ENCODE peak calls at places on chromosome 16, in ten cellular contexts. U is GM06990; W is NCI-H460; C is substantia nigra; F is amygdala; Y is ACHN; V is HEK293T; D is naive thymus-derived CD8-positive, alpha-beta T cell; O is AML-193; H is foreskin keratinocyte. G is an unnamed sample.

GRCh38 chr16:22325598-22326368 is 28.6 kb downstream of the POLR3E start:
- DNase-seq in U (no peak), W (no peak), C (no peak), F (no peak), Y (no peak), V (no peak), D (no peak), O (no peak), H (no peak), G (no peak)

GRCh38 chr16:89270666-89271345 is 53.3 kb downstream of the ZNF778 start:
- DNase-seq in U (no peak), W (no peak), C (no peak), F (no peak), Y (no peak), V (no peak), D (no peak), O (no peak), H (no peak), G (no peak)

GRCh38 chr16:22191966-22192260 is 14.2 kb upstream of the EEF2K start:
- DNase-seq in U (no peak), W (no peak), C (no peak), F (no peak), Y (no peak), V (no peak), D (peak), O (no peak), H (no peak), G (peak)

GRCh38 chr16:21260870-21261791 is 17.0 kb downstream of the CRYM start:
- DNase-seq in U (no peak), W (peak), C (no peak), F (no peak), Y (peak), V (no peak), D (no peak), O (no peak), H (peak), G (no peak)

GRCh38 chr16:2820836-2821482 is 3.9 kb downstream of the PRSS21 start:
- DNase-seq in U (no peak), W (no peak), C (no peak), F (no peak), Y (no peak), V (no peak), D (no peak), O (no peak), H (no peak), G (no peak)

GRCh38 chr16:31471875-31472558 is at the start of gene TGFB1I1:
- DNase-seq in U (no peak), W (no peak), C (no peak), F (no peak), Y (peak), V (peak), D (no peak), O (no peak), H (no peak), G (no peak)

GRCh38 chr16:19745286-19746018 is 27.4 kb downstream of the IQCK start:
- DNase-seq in U (no peak), W (no peak), C (no peak), F (no peak), Y (no peak), V (no peak), D (no peak), O (no peak), H (no peak), G (no peak)

GRCh38 chr16:50209548-50210265 is 56.6 kb downstream of the TENT4B start:
- DNase-seq in U (no peak), W (no peak), C (no peak), F (no peak), Y (no peak), V (no peak), D (no peak), O (peak), H (no peak), G (peak)

GRCh38 chr16:31077592-31078199 is 3.5 kb downstream of the ZNF646 start:
- DNase-seq in U (no peak), W (no peak), C (no peak), F (no peak), Y (no peak), V (no peak), D (no peak), O (no peak), H (no peak), G (no peak)

GRCh38 chr16:20879175-20880053 is 20.7 kb downstream of the DCUN1D3 start:
- DNase-seq in U (peak), W (no peak), C (no peak), F (no peak), Y (peak), V (no peak), D (no peak), O (no peak), H (peak), G (no peak)

GRCh38 chr16:27538508-27538907 is 11.2 kb downstream of the GTF3C1 start:
- DNase-seq in U (no peak), W (no peak), C (no peak), F (no peak), Y (no peak), V (no peak), D (no peak), O (no peak), H (no peak), G (no peak)

GRCh38 chr16:11201498-11202259 is 54.3 kb downstream of the SOCS1 start:
- DNase-seq in U (no peak), W (no peak), C (no peak), F (no peak), Y (peak), V (no peak), D (no peak), O (peak), H (peak), G (no peak)

GRCh38 chr16:19113577-19114358 is at the start of gene ITPRIPL2:
- DNase-seq in U (peak), W (peak), C (no peak), F (peak), Y (peak), V (peak), D (no peak), O (no peak), H (no peak), G (peak)